ENCODE peak calls at places on chromosomes 16 and 17, in six cellular contexts. Z, V, T, D, W and F are unnamed samples.

GRCh38 chr16:52569701-52570100 is 22.8 kb upstream of the TOX3 start:
- DNase-seq in D (no peak), V (no peak), T (no peak), Z (no peak), W (no peak), F (no peak)

GRCh38 chr17:44184212-44184810 is 2.5 kb upstream of the TMUB2 start:
- DNase-seq in W (no peak), V (no peak), Z (no peak), T (no peak), D (no peak), F (no peak)

GRCh38 chr17:5516060-5516792 is 29.9 kb downstream of the MIS12 start:
- DNase-seq in V (peak; percentile 89), D (peak; percentile 93), Z (no peak), T (no peak), W (peak; percentile 100), F (no peak)

GRCh38 chr17:83176272-83176955 is 97.0 kb downstream of the METRNL start:
- DNase-seq in Z (no peak), W (no peak), T (no peak), D (no peak), V (no peak), F (no peak)

GRCh38 chr16:71214771-71215381 is 15.6 kb downstream of the HYDIN start:
- DNase-seq in W (peak; percentile 41), Z (no peak), V (peak; percentile 6), T (no peak), D (no peak), F (peak; percentile 48)

GRCh38 chr16:65500919-65501318 is 379.1 kb upstream of the CDH11 start:
- DNase-seq in D (no peak), W (no peak), T (no peak), Z (no peak), V (no peak), F (no peak)

GRCh38 chr16:29852654-29853053 is 10.4 kb downstream of the CDIPT start:
- DNase-seq in V (peak; percentile 90), D (peak; percentile 58), Z (no peak), T (no peak), W (no peak), F (peak; percentile 71)

GRCh38 chr16:48156790-48157209 is 1.0 kb upstream of the ABCC12 start:
- DNase-seq in T (peak; percentile 6), W (peak; percentile 69), D (peak; percentile 86), Z (peak; percentile 90), V (peak; percentile 89), F (peak; percentile 66)

GRCh38 chr16:46650224-46650623 is 29.0 kb upstream of the SHCBP1 start:
- DNase-seq in D (peak; percentile 35), Z (no peak), T (no peak), V (peak; percentile 52), W (no peak), F (peak; percentile 77)

GRCh38 chr17:75610103-75610984 is 22.7 kb downstream of the MYO15B start:
- DNase-seq in Z (peak; percentile 46), T (no peak), V (no peak), W (no peak), D (no peak), F (peak; percentile 28)

GRCh38 chr16:19393226-19394074 is 24.2 kb upstream of the TMC5 start:
- DNase-seq in V (peak; percentile 55), W (peak; percentile 81), D (no peak), T (no peak), Z (peak; percentile 47), F (no peak)

GRCh38 chr17:15087946-15088345 is 177.2 kb downstream of the PMP22 start:
- DNase-seq in D (no peak), Z (no peak), T (no peak), W (no peak), V (no peak), F (no peak)

GRCh38 chr17:51802544-51802943 is 356.0 kb downstream of the CA10 start:
- DNase-seq in D (no peak), Z (no peak), V (no peak), T (no peak), W (no peak), F (no peak)

GRCh38 chr17:55487727-55488436 is 23.4 kb downstream of the SMIM36 start:
- DNase-seq in D (no peak), W (no peak), V (peak; percentile 52), Z (no peak), T (no peak), F (no peak)

GRCh38 chr16:50248845-50249244 is 17.5 kb upstream of the ADCY7 start:
- DNase-seq in Z (no peak), D (no peak), W (no peak), T (no peak), V (no peak), F (no peak)

GRCh38 chr16:80285089-80285488 is 255.7 kb upstream of the DYNLRB2 start:
- DNase-seq in W (peak; percentile 86), Z (no peak), V (no peak), T (no peak), D (peak; percentile 72), F (no peak)

GRCh38 chr17:78709119-78709681 is 72.9 kb downstream of the CYTH1 start:
- DNase-seq in D (no peak), T (no peak), Z (peak; percentile 21), V (no peak), W (no peak), F (no peak)

GRCh38 chr16:13419589-13419988 is 500.4 kb upstream of the ERCC4 start:
- DNase-seq in T (no peak), Z (no peak), W (no peak), D (no peak), V (no peak), F (no peak)

GRCh38 chr17:28667870-28668269 is 5.9 kb downstream of the SUPT6H start:
- DNase-seq in D (no peak), T (no peak), V (no peak), W (no peak), Z (no peak), F (no peak)

GRCh38 chr16:57042157-57043111 is 49.9 kb upstream of the CPNE2 start:
- DNase-seq in D (no peak), V (no peak), Z (no peak), W (peak; percentile 26), T (no peak), F (no peak)

GRCh38 chr17:80219013-80219776 is 938 bp downstream of the SGSH start:
- DNase-seq in T (no peak), V (peak; percentile 84), D (peak; percentile 79), Z (peak; percentile 85), W (peak; percentile 68), F (peak; percentile 90)

GRCh38 chr17:21199311-21199710 is 14.7 kb downstream of the TMEM11 start:
- DNase-seq in Z (no peak), V (peak; percentile 89), W (no peak), T (no peak), D (peak; percentile 92), F (no peak)

GRCh38 chr16:49919327-49919726 is 63.4 kb upstream of the ZNF423 start:
- DNase-seq in W (no peak), Z (no peak), D (no peak), V (no peak), T (no peak), F (no peak)

GRCh38 chr16:12413393-12413792 is 390.3 kb downstream of the CPPED1 start:
- DNase-seq in T (no peak), Z (no peak), W (no peak), V (no peak), D (no peak), F (no peak)

GRCh38 chr17:38460082-38460715 is 31.9 kb downstream of the ARHGAP23 start:
- DNase-seq in Z (no peak), T (no peak), V (no peak), D (no peak), W (no peak), F (no peak)

GRCh38 chr17:17774009-17774881 is 62.5 kb downstream of the SREBF1 start:
- DNase-seq in V (peak; percentile 30), W (peak; percentile 27), Z (peak; percentile 80), D (no peak), T (no peak), F (peak; percentile 34)

GRCh38 chr17:17363638-17364337 is 60.6 kb downstream of the NT5M start:
- DNase-seq in T (no peak), W (no peak), Z (no peak), D (no peak), V (no peak), F (no peak)

GRCh38 chr17:49976163-49976827 is 7.3 kb downstream of the DLX4 start:
- DNase-seq in D (no peak), Z (no peak), T (no peak), W (no peak), V (no peak), F (no peak)

GRCh38 chr17:81927145-81927652 is 336 bp downstream of the MAFG start:
- DNase-seq in V (no peak), T (no peak), W (no peak), Z (no peak), D (no peak), F (no peak)

GRCh38 chr16:86899757-86900156 is 321.4 kb downstream of the FOXL1 start:
- DNase-seq in T (no peak), V (peak; percentile 23), W (no peak), Z (no peak), D (no peak), F (no peak)

GRCh38 chr17:40648326-40648968 is 829 bp upstream of the SMARCE1 start:
- DNase-seq in W (peak; percentile 60), D (no peak), Z (peak; percentile 37), T (no peak), V (no peak), F (peak; percentile 14)

GRCh38 chr17:6753006-6753445 is 2.8 kb upstream of the XAF1 start:
- DNase-seq in V (peak; percentile 94), W (peak; percentile 67), D (peak; percentile 81), Z (no peak), T (no peak), F (no peak)

GRCh38 chr17:39627717-39628516 is 1.2 kb downstream of the PPP1R1B start:
- DNase-seq in W (no peak), V (no peak), D (no peak), T (no peak), Z (no peak), F (no peak)

GRCh38 chr16:9112166-9112843 is 20.9 kb downstream of the HAPSTR1 start:
- DNase-seq in W (peak; percentile 43), Z (no peak), T (no peak), D (no peak), V (no peak), F (no peak)

GRCh38 chr17:44113868-44114840 is 9.3 kb downstream of the HDAC5 start:
- DNase-seq in Z (no peak), D (no peak), V (no peak), T (no peak), W (no peak), F (no peak)

GRCh38 chr17:73874008-73874407 is 229.8 kb upstream of the SDK2 start:
- DNase-seq in V (no peak), D (no peak), Z (no peak), W (no peak), T (no peak), F (no peak)

GRCh38 chr17:49969794-49970389 is 902 bp downstream of the DLX4 start:
- DNase-seq in V (no peak), T (no peak), W (no peak), Z (no peak), D (no peak), F (no peak)

GRCh38 chr16:64412578-64413280 is 709.1 kb downstream of the CDH11 start:
- DNase-seq in Z (no peak), V (peak; percentile 12), D (peak; percentile 65), W (peak; percentile 24), T (no peak), F (peak; percentile 52)